ENCODE peak calls at places on chromosome 5, in six cellular contexts. T, I, U, K, V and C are unnamed samples.

GRCh38 chr5:153562189-153562588 is 71.7 kb downstream of the GRIA1 start:
- DNase-seq in T (no peak), I (no peak), U (no peak), K (no peak), V (no peak), C (no peak)

GRCh38 chr5:147081256-147081872 is 153.5 kb upstream of the STK32A start:
- DNase-seq in T (no peak), I (no peak), U (no peak), K (no peak), V (no peak), C (no peak)

GRCh38 chr5:107576736-107577440 is 93.8 kb downstream of the EFNA5 start:
- DNase-seq in T (no peak), I (no peak), U (peak), K (no peak), V (no peak), C (no peak)

GRCh38 chr5:88770290-88771257 is 112.4 kb downstream of the MEF2C start:
- DNase-seq in T (no peak), I (no peak), U (no peak), K (no peak), V (no peak), C (no peak)

GRCh38 chr5:176639981-176640380 is 7.3 kb upstream of the TSPAN17 start:
- DNase-seq in T (peak), I (no peak), U (no peak), K (no peak), V (peak), C (no peak)

GRCh38 chr5:135327429-135328127 is 71.5 kb downstream of the MACROH2A1 start:
- DNase-seq in T (no peak), I (no peak), U (no peak), K (no peak), V (no peak), C (no peak)

GRCh38 chr5:143972068-143972467 is 160.1 kb downstream of the HMHB1 start:
- DNase-seq in T (no peak), I (no peak), U (no peak), K (no peak), V (no peak), C (no peak)

GRCh38 chr5:173913686-173914321 is 25.7 kb downstream of the CPEB4 start:
- DNase-seq in T (no peak), I (no peak), U (no peak), K (no peak), V (no peak), C (no peak)

GRCh38 chr5:57895766-57896165 is 413.2 kb upstream of the ACTBL2 start:
- DNase-seq in T (no peak), I (no peak), U (no peak), K (no peak), V (no peak), C (no peak)

GRCh38 chr5:77168884-77169254 is 41.6 kb upstream of the PDE8B start:
- DNase-seq in T (no peak), I (peak), U (no peak), K (no peak), V (peak), C (no peak)

GRCh38 chr5:11564716-11565115 is 339.5 kb downstream of the CTNND2 start:
- DNase-seq in T (no peak), I (no peak), U (no peak), K (no peak), V (no peak), C (no peak)

GRCh38 chr5:130400091-130400490 is 495.8 kb downstream of the CHSY3 start:
- DNase-seq in T (no peak), I (no peak), U (no peak), K (no peak), V (no peak), C (no peak)

GRCh38 chr5:116466740-116467139 is 107.9 kb downstream of the SEMA6A start:
- DNase-seq in T (no peak), I (no peak), U (no peak), K (no peak), V (no peak), C (no peak)

GRCh38 chr5:95084757-95085156 is 200.1 kb downstream of the MCTP1 start:
- DNase-seq in T (no peak), I (no peak), U (no peak), K (no peak), V (no peak), C (no peak)

GRCh38 chr5:31393126-31393525 is 138.8 kb downstream of the DROSHA start:
- DNase-seq in T (no peak), I (no peak), U (no peak), K (no peak), V (no peak), C (no peak)

GRCh38 chr5:104088876-104089778 is 526.5 kb upstream of the NUDT12 start:
- DNase-seq in T (no peak), I (no peak), U (peak), K (no peak), V (no peak), C (no peak)

GRCh38 chr5:168658394-168658793 is 79.2 kb upstream of the PANK3 start:
- DNase-seq in T (no peak), I (no peak), U (no peak), K (no peak), V (no peak), C (no peak)

GRCh38 chr5:113278976-113279375 is 155.8 kb downstream of the TSSK1B start:
- DNase-seq in T (no peak), I (no peak), U (peak), K (no peak), V (no peak), C (no peak)

GRCh38 chr5:6745706-6746217 is 32.5 kb downstream of the TENT4A start:
- DNase-seq in T (no peak), I (peak), U (peak), K (no peak), V (no peak), C (no peak)

GRCh38 chr5:173618927-173619519 is 2.6 kb upstream of the BOD1 start:
- DNase-seq in T (no peak), I (peak), U (peak), K (no peak), V (no peak), C (peak)

GRCh38 chr5:110865400-110866094 is 126.7 kb downstream of the SLC25A46 start:
- DNase-seq in T (no peak), I (peak), U (peak), K (no peak), V (no peak), C (peak)

GRCh38 chr5:181167814-181168488 is 20.6 kb downstream of the OR2V2 start:
- DNase-seq in T (no peak), I (peak), U (peak), K (no peak), V (no peak), C (peak)

GRCh38 chr5:122172207-122172606 is 42.9 kb downstream of the ZNF474 start:
- DNase-seq in T (no peak), I (no peak), U (no peak), K (no peak), V (no peak), C (no peak)

GRCh38 chr5:7540806-7541205 is 144.9 kb downstream of the ADCY2 start:
- DNase-seq in T (no peak), I (no peak), U (no peak), K (no peak), V (no peak), C (no peak)

GRCh38 chr5:83567741-83568530 is 96.4 kb downstream of the VCAN start:
- DNase-seq in T (no peak), I (no peak), U (no peak), K (no peak), V (no peak), C (no peak)

GRCh38 chr5:149445739-149446369 is 66.8 kb upstream of the IL17B start:
- DNase-seq in T (no peak), I (no peak), U (no peak), K (no peak), V (no peak), C (no peak)

GRCh38 chr5:124973613-124974130 is 227.2 kb upstream of the ZNF608 start:
- DNase-seq in T (no peak), I (no peak), U (no peak), K (no peak), V (no peak), C (no peak)

GRCh38 chr5:124976086-124976485 is 229.6 kb upstream of the ZNF608 start:
- DNase-seq in T (no peak), I (no peak), U (no peak), K (no peak), V (no peak), C (no peak)

DNA sequence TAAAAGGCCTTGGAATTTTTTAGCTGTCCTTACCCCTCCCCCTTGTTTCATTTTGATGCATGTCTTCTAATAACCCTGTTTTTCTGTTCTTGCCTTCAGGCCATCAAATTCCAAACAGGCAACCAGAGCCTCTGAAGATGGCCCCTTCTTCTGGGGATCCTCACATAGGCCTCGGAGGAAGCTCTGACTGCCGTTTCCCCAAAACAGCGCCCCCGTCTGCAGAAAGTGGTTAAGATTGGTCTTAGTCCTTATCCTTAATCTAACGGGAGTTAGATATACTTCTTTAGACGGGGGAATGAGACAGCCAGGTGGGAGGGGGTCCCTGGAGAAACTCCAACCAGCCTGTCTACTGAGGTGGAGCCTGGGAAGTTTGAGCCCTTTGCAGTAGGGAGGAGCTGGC is 226.3 kb upstream of the ZNF608 start:
- DNase-seq in T (no peak), I (no peak), U (no peak), K (no peak), V (no peak), C (no peak)
- TF ChIP-seq CTCF in T (no peak), I (no peak), U (no peak), K (no peak), V (no peak), C (peak)

DNA sequence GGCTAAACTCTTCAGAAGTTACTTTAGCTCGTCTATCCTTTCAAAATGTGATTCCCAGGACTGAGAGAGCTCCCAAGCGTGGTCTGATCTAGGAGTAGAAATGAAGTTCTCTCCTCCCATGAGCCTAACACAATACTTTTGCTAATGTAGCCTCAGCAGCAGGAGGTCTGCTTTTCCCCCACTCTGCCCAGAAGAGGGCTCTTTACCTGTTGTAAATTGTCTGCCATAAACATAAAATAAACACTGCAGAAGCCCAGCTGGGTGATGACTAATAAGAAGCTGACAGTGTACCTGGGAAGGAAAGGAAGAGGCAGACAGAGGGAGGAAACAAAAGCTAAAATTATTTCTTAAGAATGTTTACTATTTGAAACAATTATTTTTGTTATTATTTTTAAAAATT is 15.4 kb downstream of the SLC36A3 start:
- DNase-seq in T (no peak), I (no peak), U (peak), K (no peak), V (no peak), C (no peak)
- TF ChIP-seq CTCF in T (no peak), I (no peak), U (no peak), K (no peak), V (no peak), C (no peak)

GRCh38 chr5:80934751-80935150 is 25.4 kb upstream of the RASGRF2 start:
- DNase-seq in T (no peak), I (no peak), U (no peak), K (no peak), V (no peak), C (no peak)

GRCh38 chr5:80933061-80933460 is 27.1 kb upstream of the RASGRF2 start:
- DNase-seq in T (no peak), I (no peak), U (no peak), K (no peak), V (no peak), C (no peak)

GRCh38 chr5:80931423-80931822 is 28.7 kb upstream of the RASGRF2 start:
- DNase-seq in T (no peak), I (no peak), U (no peak), K (no peak), V (no peak), C (no peak)

GRCh38 chr5:80937591-80937990 is 22.6 kb upstream of the RASGRF2 start:
- DNase-seq in T (no peak), I (no peak), U (no peak), K (no peak), V (no peak), C (no peak)

GRCh38 chr5:80935811-80936385 is 24.3 kb upstream of the RASGRF2 start:
- DNase-seq in T (no peak), I (no peak), U (no peak), K (no peak), V (no peak), C (no peak)
- TF ChIP-seq CTCF in T (no peak), I (no peak), U (peak), K (no peak), V (no peak), C (no peak)

GRCh38 chr5:16234598-16234997 is 55.0 kb upstream of the MARCHF11 start:
- DNase-seq in T (no peak), I (no peak), U (no peak), K (no peak), V (no peak), C (no peak)
- TF ChIP-seq CTCF in T (no peak), I (no peak), U (no peak), K (no peak), V (no peak), C (no peak)

GRCh38 chr5:15797116-15797515 is 297.1 kb downstream of the FBXL7 start:
- DNase-seq in T (no peak), I (no peak), U (no peak), K (no peak), V (no peak), C (no peak)

GRCh38 chr5:15796557-15796956 is 296.6 kb downstream of the FBXL7 start:
- DNase-seq in T (no peak), I (no peak), U (no peak), K (no peak), V (no peak), C (no peak)

GRCh38 chr5:15798006-15798405 is 298.0 kb downstream of the FBXL7 start:
- DNase-seq in T (no peak), I (no peak), U (no peak), K (no peak), V (no peak), C (no peak)

GRCh38 chr5:15799014-15799413 is 299.0 kb downstream of the FBXL7 start:
- DNase-seq in T (no peak), I (no peak), U (no peak), K (no peak), V (no peak), C (no peak)

GRCh38 chr5:15799612-15800011 is 299.6 kb downstream of the FBXL7 start:
- DNase-seq in T (no peak), I (no peak), U (no peak), K (no peak), V (no peak), C (no peak)
- TF ChIP-seq CTCF in T (no peak), I (no peak), U (no peak), K (no peak), V (no peak), C (no peak)